ENCODE peak calls at places on chromosome 13, in seven cellular contexts. One of them, this sample, is unnamed.

GRCh38 chr13:34913040-34913439 is 29.0 kb upstream of the NBEA start:
- DNase-seq in fibroblast of the conjunctiva: no peak
- DNase-seq in hypothalamus: no peak
- DNase-seq in AG08396: no peak
- DNase-seq in left ventricle myocardium superior: no peak
- DNase-seq in stimulated activated CD4-positive, alpha-beta T cell treated with anti-CD3 and anti-CD28 coated beads, Interleukin-1b, Interleukin-23, amount 100 ng/mL, for 1 hour: no peak
- DNase-seq in CD8-positive, alpha-beta memory T cell: no peak
- DNase-seq in this sample: no peak

GRCh38 chr13:70249332-70250064 is 141.2 kb upstream of the KLHL1 start:
- DNase-seq in fibroblast of the conjunctiva: no peak
- DNase-seq in CD8-positive, alpha-beta memory T cell: no peak
- DNase-seq in AG08396: no peak
- DNase-seq in left ventricle myocardium superior: no peak
- DNase-seq in stimulated activated CD4-positive, alpha-beta T cell treated with anti-CD3 and anti-CD28 coated beads, Interleukin-1b, Interleukin-23, amount 100 ng/mL, for 1 hour: no peak
- DNase-seq in hypothalamus: no peak
- DNase-seq in this sample: no peak

GRCh38 chr13:83286737-83287136 is 595.5 kb downstream of the SLITRK1 start:
- DNase-seq in CD8-positive, alpha-beta memory T cell: no peak
- DNase-seq in fibroblast of the conjunctiva: no peak
- DNase-seq in stimulated activated CD4-positive, alpha-beta T cell treated with anti-CD3 and anti-CD28 coated beads, Interleukin-1b, Interleukin-23, amount 100 ng/mL, for 1 hour: no peak
- DNase-seq in hypothalamus: no peak
- DNase-seq in AG08396: no peak
- DNase-seq in left ventricle myocardium superior: no peak
- DNase-seq in this sample: no peak

GRCh38 chr13:74560325-74560724 is 426.1 kb upstream of the KLF12 start:
- DNase-seq in CD8-positive, alpha-beta memory T cell: no peak
- DNase-seq in fibroblast of the conjunctiva: no peak
- DNase-seq in hypothalamus: no peak
- DNase-seq in stimulated activated CD4-positive, alpha-beta T cell treated with anti-CD3 and anti-CD28 coated beads, Interleukin-1b, Interleukin-23, amount 100 ng/mL, for 1 hour: no peak
- DNase-seq in left ventricle myocardium superior: no peak
- DNase-seq in AG08396: no peak
- DNase-seq in this sample: no peak

GRCh38 chr13:80196756-80197155 is 144.2 kb downstream of the SPRY2 start:
- DNase-seq in hypothalamus: no peak
- DNase-seq in stimulated activated CD4-positive, alpha-beta T cell treated with anti-CD3 and anti-CD28 coated beads, Interleukin-1b, Interleukin-23, amount 100 ng/mL, for 1 hour: no peak
- DNase-seq in left ventricle myocardium superior: no peak
- DNase-seq in CD8-positive, alpha-beta memory T cell: no peak
- DNase-seq in AG08396: no peak
- DNase-seq in fibroblast of the conjunctiva: no peak
- DNase-seq in this sample: no peak

GRCh38 chr13:69793803-69794453 is 313.7 kb upstream of the ATXN8OS start:
- DNase-seq in stimulated activated CD4-positive, alpha-beta T cell treated with anti-CD3 and anti-CD28 coated beads, Interleukin-1b, Interleukin-23, amount 100 ng/mL, for 1 hour: no peak
- DNase-seq in AG08396: no peak
- DNase-seq in fibroblast of the conjunctiva: no peak
- DNase-seq in CD8-positive, alpha-beta memory T cell: no peak
- DNase-seq in hypothalamus: no peak
- DNase-seq in left ventricle myocardium superior: no peak
- DNase-seq in this sample: no peak

GRCh38 chr13:113742000-113742441 is 17.0 kb upstream of the TMEM255B start:
- DNase-seq in fibroblast of the conjunctiva: peak
- DNase-seq in AG08396: peak
- DNase-seq in left ventricle myocardium superior: peak
- DNase-seq in stimulated activated CD4-positive, alpha-beta T cell treated with anti-CD3 and anti-CD28 coated beads, Interleukin-1b, Interleukin-23, amount 100 ng/mL, for 1 hour: no peak
- DNase-seq in hypothalamus: no peak
- DNase-seq in CD8-positive, alpha-beta memory T cell: no peak
- DNase-seq in this sample: no peak

GRCh38 chr13:20673711-20674110 is 29.8 kb upstream of the IL17D start:
- DNase-seq in AG08396: no peak
- DNase-seq in stimulated activated CD4-positive, alpha-beta T cell treated with anti-CD3 and anti-CD28 coated beads, Interleukin-1b, Interleukin-23, amount 100 ng/mL, for 1 hour: no peak
- DNase-seq in fibroblast of the conjunctiva: no peak
- DNase-seq in CD8-positive, alpha-beta memory T cell: no peak
- DNase-seq in left ventricle myocardium superior: no peak
- DNase-seq in hypothalamus: no peak
- DNase-seq in this sample: no peak

GRCh38 chr13:52061587-52061986 is 37.1 kb downstream of the UTP14C start:
- DNase-seq in hypothalamus: no peak
- DNase-seq in stimulated activated CD4-positive, alpha-beta T cell treated with anti-CD3 and anti-CD28 coated beads, Interleukin-1b, Interleukin-23, amount 100 ng/mL, for 1 hour: no peak
- DNase-seq in left ventricle myocardium superior: no peak
- DNase-seq in AG08396: no peak
- DNase-seq in CD8-positive, alpha-beta memory T cell: no peak
- DNase-seq in fibroblast of the conjunctiva: no peak
- DNase-seq in this sample: no peak